ENCODE peak calls at places on chromosomes 13 and 19, in seven cellular contexts. One of them, this sample, is unnamed.

GRCh38 chr13:77696863-77697207 is 652 bp upstream of the SLAIN1 start:
- DNase-seq in cardiac fibroblast: no peak
- DNase-seq in uterus: no peak
- DNase-seq in gastrocnemius medialis: no peak
- DNase-seq in psoas muscle: no peak
- DNase-seq in esophagus squamous epithelium: no peak
- DNase-seq in lower lobe of right lung: no peak
- DNase-seq in this sample: no peak

GRCh38 chr13:51818771-51819511 is 15.0 kb upstream of the DHRS12 start:
- DNase-seq in cardiac fibroblast: peak
- DNase-seq in uterus: no peak
- DNase-seq in gastrocnemius medialis: peak
- DNase-seq in psoas muscle: peak
- DNase-seq in esophagus squamous epithelium: no peak
- DNase-seq in lower lobe of right lung: no peak
- DNase-seq in this sample: no peak

GRCh38 chr19:50333235-50333736 is 4.1 kb upstream of the KCNC3 start:
- DNase-seq in cardiac fibroblast: peak
- DNase-seq in uterus: peak
- DNase-seq in gastrocnemius medialis: peak
- DNase-seq in psoas muscle: peak
- DNase-seq in esophagus squamous epithelium: peak
- DNase-seq in lower lobe of right lung: peak
- DNase-seq in this sample: peak

GRCh38 chr19:34365463-34366401 is 736 bp downstream of the GPI start:
- DNase-seq in cardiac fibroblast: peak
- DNase-seq in uterus: peak
- DNase-seq in gastrocnemius medialis: no peak
- DNase-seq in psoas muscle: peak
- DNase-seq in esophagus squamous epithelium: no peak
- DNase-seq in lower lobe of right lung: peak
- DNase-seq in this sample: peak

GRCh38 chr13:20118268-20119140 is 42.3 kb downstream of the GJA3 start:
- DNase-seq in cardiac fibroblast: peak
- DNase-seq in uterus: peak
- DNase-seq in gastrocnemius medialis: no peak
- DNase-seq in psoas muscle: peak
- DNase-seq in esophagus squamous epithelium: no peak
- DNase-seq in lower lobe of right lung: peak
- DNase-seq in this sample: peak

GRCh38 chr19:55649579-55650557 is 1.9 kb downstream of the CCDC106 start:
- DNase-seq in cardiac fibroblast: no peak
- DNase-seq in uterus: no peak
- DNase-seq in gastrocnemius medialis: no peak
- DNase-seq in psoas muscle: peak
- DNase-seq in esophagus squamous epithelium: no peak
- DNase-seq in lower lobe of right lung: no peak
- DNase-seq in this sample: no peak

GRCh38 chr19:49592486-49593232 is 1.7 kb downstream of the PRR12 start:
- DNase-seq in cardiac fibroblast: no peak
- DNase-seq in uterus: no peak
- DNase-seq in gastrocnemius medialis: no peak
- DNase-seq in psoas muscle: no peak
- DNase-seq in esophagus squamous epithelium: no peak
- DNase-seq in lower lobe of right lung: no peak
- DNase-seq in this sample: peak

GRCh38 chr13:43411741-43412140 is 375.0 kb downstream of the ENOX1 start:
- DNase-seq in cardiac fibroblast: no peak
- DNase-seq in uterus: peak
- DNase-seq in gastrocnemius medialis: peak
- DNase-seq in psoas muscle: peak
- DNase-seq in esophagus squamous epithelium: no peak
- DNase-seq in lower lobe of right lung: no peak
- DNase-seq in this sample: no peak

GRCh38 chr13:99501952-99502310 is 659 bp downstream of the TM9SF2 start:
- DNase-seq in cardiac fibroblast: peak
- DNase-seq in uterus: no peak
- DNase-seq in gastrocnemius medialis: no peak
- DNase-seq in psoas muscle: no peak
- DNase-seq in esophagus squamous epithelium: no peak
- DNase-seq in lower lobe of right lung: peak
- DNase-seq in this sample: peak

GRCh38 chr19:45641274-45642105 is 2.3 kb upstream of the EML2 start:
- DNase-seq in cardiac fibroblast: peak
- DNase-seq in uterus: peak
- DNase-seq in gastrocnemius medialis: peak
- DNase-seq in psoas muscle: peak
- DNase-seq in esophagus squamous epithelium: peak
- DNase-seq in lower lobe of right lung: peak
- DNase-seq in this sample: peak

GRCh38 chr19:36081385-36081784 is 26.7 kb downstream of the WDR62 start:
- DNase-seq in cardiac fibroblast: peak
- DNase-seq in uterus: no peak
- DNase-seq in gastrocnemius medialis: no peak
- DNase-seq in psoas muscle: no peak
- DNase-seq in esophagus squamous epithelium: no peak
- DNase-seq in lower lobe of right lung: no peak
- DNase-seq in this sample: no peak

GRCh38 chr13:20828540-20829364 is 55.0 kb upstream of the EEF1AKMT1 start:
- DNase-seq in cardiac fibroblast: peak
- DNase-seq in uterus: no peak
- DNase-seq in gastrocnemius medialis: no peak
- DNase-seq in psoas muscle: no peak
- DNase-seq in esophagus squamous epithelium: no peak
- DNase-seq in lower lobe of right lung: no peak
- DNase-seq in this sample: peak

GRCh38 chr19:45798995-45799517 is 6.4 kb upstream of the DMWD start:
- DNase-seq in cardiac fibroblast: peak
- DNase-seq in uterus: peak
- DNase-seq in gastrocnemius medialis: no peak
- DNase-seq in psoas muscle: peak
- DNase-seq in esophagus squamous epithelium: no peak
- DNase-seq in lower lobe of right lung: peak
- DNase-seq in this sample: no peak

GRCh38 chr19:6023085-6023682 is 45.2 kb upstream of the RANBP3 start:
- DNase-seq in cardiac fibroblast: peak
- DNase-seq in uterus: peak
- DNase-seq in gastrocnemius medialis: no peak
- DNase-seq in psoas muscle: peak
- DNase-seq in esophagus squamous epithelium: no peak
- DNase-seq in lower lobe of right lung: peak
- DNase-seq in this sample: no peak

GRCh38 chr13:48232420-48233096 is 448 bp upstream of the ITM2B start:
- DNase-seq in cardiac fibroblast: no peak
- DNase-seq in uterus: peak
- DNase-seq in gastrocnemius medialis: no peak
- DNase-seq in psoas muscle: no peak
- DNase-seq in esophagus squamous epithelium: no peak
- DNase-seq in lower lobe of right lung: no peak
- DNase-seq in this sample: no peak

GRCh38 chr19:16369664-16370576 is 45.3 kb downstream of the KLF2 start:
- DNase-seq in cardiac fibroblast: no peak
- DNase-seq in uterus: no peak
- DNase-seq in gastrocnemius medialis: no peak
- DNase-seq in psoas muscle: peak
- DNase-seq in esophagus squamous epithelium: no peak
- DNase-seq in lower lobe of right lung: peak
- DNase-seq in this sample: no peak

GRCh38 chr19:40262422-40262821 is 22.7 kb downstream of the AKT2 start:
- DNase-seq in cardiac fibroblast: no peak
- DNase-seq in uterus: no peak
- DNase-seq in gastrocnemius medialis: no peak
- DNase-seq in psoas muscle: no peak
- DNase-seq in esophagus squamous epithelium: no peak
- DNase-seq in lower lobe of right lung: no peak
- DNase-seq in this sample: no peak

GRCh38 chr13:59360108-59360507 is 803.6 kb downstream of the DIAPH3 start:
- DNase-seq in cardiac fibroblast: peak
- DNase-seq in uterus: no peak
- DNase-seq in gastrocnemius medialis: no peak
- DNase-seq in psoas muscle: no peak
- DNase-seq in esophagus squamous epithelium: no peak
- DNase-seq in lower lobe of right lung: no peak
- DNase-seq in this sample: no peak

GRCh38 chr13:39561971-39562370 is 41.0 kb downstream of the LHFPL6 start:
- DNase-seq in cardiac fibroblast: no peak
- DNase-seq in uterus: no peak
- DNase-seq in gastrocnemius medialis: no peak
- DNase-seq in psoas muscle: no peak
- DNase-seq in esophagus squamous epithelium: no peak
- DNase-seq in lower lobe of right lung: no peak
- DNase-seq in this sample: no peak

GRCh38 chr19:37635076-37636056 is 19.9 kb downstream of the ZFP30 start:
- DNase-seq in cardiac fibroblast: no peak
- DNase-seq in uterus: no peak
- DNase-seq in gastrocnemius medialis: no peak
- DNase-seq in psoas muscle: no peak
- DNase-seq in esophagus squamous epithelium: no peak
- DNase-seq in lower lobe of right lung: no peak
- DNase-seq in this sample: no peak
- H3K4me3 ChIP-seq in cardiac fibroblast: no peak
- H3K4me3 ChIP-seq in uterus: no peak
- H3K4me3 ChIP-seq in gastrocnemius medialis: peak
- H3K4me3 ChIP-seq in psoas muscle: no peak
- H3K4me3 ChIP-seq in esophagus squamous epithelium: no peak
- H3K4me3 ChIP-seq in lower lobe of right lung: no peak
- H3K4me3 ChIP-seq in this sample: no peak

GRCh38 chr19:1113278-1113985 is 9.6 kb downstream of the GPX4 start:
- DNase-seq in cardiac fibroblast: peak
- DNase-seq in uterus: peak
- DNase-seq in gastrocnemius medialis: peak
- DNase-seq in psoas muscle: peak
- DNase-seq in esophagus squamous epithelium: peak
- DNase-seq in lower lobe of right lung: peak
- DNase-seq in this sample: peak

GRCh38 chr19:1110809-1111640 is 7.2 kb downstream of the GPX4 start:
- DNase-seq in cardiac fibroblast: no peak
- DNase-seq in uterus: no peak
- DNase-seq in gastrocnemius medialis: no peak
- DNase-seq in psoas muscle: no peak
- DNase-seq in esophagus squamous epithelium: no peak
- DNase-seq in lower lobe of right lung: no peak
- DNase-seq in this sample: no peak

GRCh38 chr19:1109697-1110671 is 6.2 kb downstream of the GPX4 start:
- DNase-seq in cardiac fibroblast: no peak
- DNase-seq in uterus: no peak
- DNase-seq in gastrocnemius medialis: no peak
- DNase-seq in psoas muscle: no peak
- DNase-seq in esophagus squamous epithelium: no peak
- DNase-seq in lower lobe of right lung: no peak
- DNase-seq in this sample: no peak

GRCh38 chr19:1112254-1113208 is 8.7 kb downstream of the GPX4 start:
- DNase-seq in cardiac fibroblast: no peak
- DNase-seq in uterus: peak
- DNase-seq in gastrocnemius medialis: no peak
- DNase-seq in psoas muscle: peak
- DNase-seq in esophagus squamous epithelium: no peak
- DNase-seq in lower lobe of right lung: peak
- DNase-seq in this sample: peak

DNA sequence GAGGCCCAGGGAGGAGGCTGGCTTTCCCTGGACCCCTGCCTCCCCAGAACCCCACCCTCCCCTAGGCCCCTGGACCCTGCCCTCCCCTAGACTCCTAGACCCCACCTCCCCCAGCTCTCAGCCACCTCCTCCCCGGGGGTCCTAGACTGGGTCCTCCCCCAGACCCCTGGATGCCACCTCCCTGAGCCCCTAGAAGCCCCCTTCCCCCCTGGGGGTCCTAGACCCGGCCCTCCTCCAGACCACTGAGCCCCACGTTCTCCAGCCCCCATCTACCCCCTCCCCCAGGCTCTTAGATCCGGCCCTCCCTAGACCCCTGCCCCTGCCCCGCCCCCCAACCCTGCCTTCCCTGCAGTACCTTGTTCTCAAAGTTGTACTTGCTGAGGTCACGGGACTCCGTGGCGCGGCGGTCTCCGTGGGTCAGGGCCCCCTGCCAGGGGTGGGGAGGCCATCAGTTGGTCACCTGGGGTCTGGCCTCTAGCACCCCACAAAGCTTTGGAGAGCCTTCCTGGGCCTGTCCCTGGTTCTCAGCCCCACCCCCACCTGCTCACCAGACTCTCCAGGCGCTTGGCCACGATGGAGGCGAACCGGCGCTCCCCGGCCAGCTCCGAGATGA is 8.0 kb downstream of the GPX4 start:
- DNase-seq in cardiac fibroblast: no peak
- DNase-seq in uterus: no peak
- DNase-seq in gastrocnemius medialis: no peak
- DNase-seq in psoas muscle: no peak
- DNase-seq in esophagus squamous epithelium: no peak
- DNase-seq in lower lobe of right lung: no peak
- DNase-seq in this sample: no peak
- H3K4me3 ChIP-seq in cardiac fibroblast: no peak
- H3K4me3 ChIP-seq in uterus: no peak
- H3K4me3 ChIP-seq in gastrocnemius medialis: no peak
- H3K4me3 ChIP-seq in psoas muscle: no peak
- H3K4me3 ChIP-seq in esophagus squamous epithelium: no peak
- H3K4me3 ChIP-seq in lower lobe of right lung: no peak
- H3K4me3 ChIP-seq in this sample: no peak

DNA sequence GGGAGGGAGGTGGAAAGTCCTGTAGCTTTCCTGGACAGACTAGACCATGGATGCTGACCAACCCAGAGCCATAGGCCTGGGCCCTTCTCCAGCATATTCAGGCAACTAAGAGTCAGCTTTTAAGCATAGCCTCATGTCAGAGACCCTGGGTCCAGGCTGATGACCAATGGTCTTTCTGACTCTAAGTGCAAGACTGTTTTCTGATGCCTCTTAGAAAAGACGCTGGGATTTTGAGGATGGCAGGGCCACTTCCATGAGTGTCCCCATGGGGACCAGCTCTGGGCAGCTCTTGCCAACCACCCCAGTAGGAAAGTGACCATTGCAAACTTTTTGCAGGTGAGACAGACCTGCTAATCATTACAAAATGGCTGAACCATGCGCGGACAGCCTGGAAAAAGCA is 135.6 kb upstream of the KL start:
- DNase-seq in cardiac fibroblast: no peak
- DNase-seq in uterus: no peak
- DNase-seq in gastrocnemius medialis: no peak
- DNase-seq in psoas muscle: no peak
- DNase-seq in esophagus squamous epithelium: no peak
- DNase-seq in lower lobe of right lung: no peak
- DNase-seq in this sample: no peak
- H3K4me3 ChIP-seq in cardiac fibroblast: no peak
- H3K4me3 ChIP-seq in uterus: no peak
- H3K4me3 ChIP-seq in gastrocnemius medialis: no peak
- H3K4me3 ChIP-seq in psoas muscle: no peak
- H3K4me3 ChIP-seq in esophagus squamous epithelium: no peak
- H3K4me3 ChIP-seq in lower lobe of right lung: no peak
- H3K4me3 ChIP-seq in this sample: no peak

GRCh38 chr13:109007946-109008345 is 378.5 kb downstream of the MYO16 start:
- DNase-seq in cardiac fibroblast: no peak
- DNase-seq in uterus: no peak
- DNase-seq in gastrocnemius medialis: no peak
- DNase-seq in psoas muscle: no peak
- DNase-seq in esophagus squamous epithelium: no peak
- DNase-seq in lower lobe of right lung: no peak
- DNase-seq in this sample: no peak

GRCh38 chr13:109012115-109012514 is 382.7 kb downstream of the MYO16 start:
- DNase-seq in cardiac fibroblast: no peak
- DNase-seq in uterus: no peak
- DNase-seq in gastrocnemius medialis: no peak
- DNase-seq in psoas muscle: no peak
- DNase-seq in esophagus squamous epithelium: no peak
- DNase-seq in lower lobe of right lung: no peak
- DNase-seq in this sample: no peak

GRCh38 chr13:109010912-109011311 is 381.5 kb downstream of the MYO16 start:
- DNase-seq in cardiac fibroblast: no peak
- DNase-seq in uterus: no peak
- DNase-seq in gastrocnemius medialis: no peak
- DNase-seq in psoas muscle: no peak
- DNase-seq in esophagus squamous epithelium: no peak
- DNase-seq in lower lobe of right lung: no peak
- DNase-seq in this sample: no peak

GRCh38 chr13:109009756-109010155 is 380.3 kb downstream of the MYO16 start:
- DNase-seq in cardiac fibroblast: no peak
- DNase-seq in uterus: no peak
- DNase-seq in gastrocnemius medialis: no peak
- DNase-seq in psoas muscle: no peak
- DNase-seq in esophagus squamous epithelium: no peak
- DNase-seq in lower lobe of right lung: no peak
- DNase-seq in this sample: no peak
- H3K4me3 ChIP-seq in cardiac fibroblast: no peak
- H3K4me3 ChIP-seq in uterus: no peak
- H3K4me3 ChIP-seq in gastrocnemius medialis: no peak
- H3K4me3 ChIP-seq in psoas muscle: no peak
- H3K4me3 ChIP-seq in esophagus squamous epithelium: no peak
- H3K4me3 ChIP-seq in lower lobe of right lung: no peak
- H3K4me3 ChIP-seq in this sample: no peak

This sample was measured in mucosa of descending colon.